ENCODE peak calls at places on chromosomes 1 and 21, in six cellular contexts. One of them, this sample, is unnamed.

GRCh38 chr21:14753069-14753465 is 207.0 kb upstream of the SAMSN1 start:
- DNase-seq in upper lobe of left lung: no peak
- DNase-seq in NB4: no peak
- DNase-seq in right lobe of liver: no peak
- DNase-seq in uterus: no peak
- DNase-seq in stomach: no peak
- DNase-seq in this sample: no peak

GRCh38 chr1:177145102-177145779 is 19.3 kb downstream of the ASTN1 start:
- DNase-seq in upper lobe of left lung: no peak
- DNase-seq in NB4: no peak
- DNase-seq in right lobe of liver: no peak
- DNase-seq in uterus: no peak
- DNase-seq in stomach: no peak
- DNase-seq in this sample: no peak

GRCh38 chr21:41803316-41803715 is 36.5 kb upstream of the RIPK4 start:
- DNase-seq in upper lobe of left lung: no peak
- DNase-seq in NB4: no peak
- DNase-seq in right lobe of liver: no peak
- DNase-seq in uterus: no peak
- DNase-seq in stomach: no peak
- DNase-seq in this sample: no peak

GRCh38 chr1:210360852-210361477 is 32.3 kb downstream of the HHAT start:
- DNase-seq in upper lobe of left lung: no peak
- DNase-seq in NB4: peak
- DNase-seq in right lobe of liver: no peak
- DNase-seq in uterus: no peak
- DNase-seq in stomach: no peak
- DNase-seq in this sample: no peak

GRCh38 chr1:16612332-16613172 is 812 bp downstream of the NBPF1 start:
- DNase-seq in upper lobe of left lung: peak
- DNase-seq in NB4: peak
- DNase-seq in right lobe of liver: peak
- DNase-seq in uterus: peak
- DNase-seq in stomach: peak
- DNase-seq in this sample: peak

GRCh38 chr1:235101558-235102258 is 26.9 kb downstream of the TOMM20 start:
- DNase-seq in upper lobe of left lung: no peak
- DNase-seq in NB4: no peak
- DNase-seq in right lobe of liver: no peak
- DNase-seq in uterus: no peak
- DNase-seq in stomach: no peak
- DNase-seq in this sample: no peak

GRCh38 chr1:33060579-33061083 is 20.3 kb upstream of the AZIN2 start:
- DNase-seq in upper lobe of left lung: peak
- DNase-seq in NB4: peak
- DNase-seq in right lobe of liver: no peak
- DNase-seq in uterus: no peak
- DNase-seq in stomach: no peak
- DNase-seq in this sample: peak

GRCh38 chr1:5053744-5054143 is 399.3 kb downstream of the AJAP1 start:
- DNase-seq in upper lobe of left lung: no peak
- DNase-seq in NB4: no peak
- DNase-seq in right lobe of liver: no peak
- DNase-seq in uterus: no peak
- DNase-seq in stomach: no peak
- DNase-seq in this sample: no peak

GRCh38 chr1:201229771-201230635 is 39.4 kb downstream of the IGFN1 start:
- DNase-seq in upper lobe of left lung: no peak
- DNase-seq in NB4: no peak
- DNase-seq in right lobe of liver: no peak
- DNase-seq in uterus: no peak
- DNase-seq in stomach: no peak
- DNase-seq in this sample: no peak

GRCh38 chr1:55698136-55698535 is 483.0 kb upstream of the USP24 start:
- DNase-seq in upper lobe of left lung: no peak
- DNase-seq in NB4: no peak
- DNase-seq in right lobe of liver: no peak
- DNase-seq in uterus: no peak
- DNase-seq in stomach: no peak
- DNase-seq in this sample: no peak

GRCh38 chr1:1461721-1462317 is 9.7 kb upstream of the ATAD3B start:
- DNase-seq in upper lobe of left lung: no peak
- DNase-seq in NB4: no peak
- DNase-seq in right lobe of liver: no peak
- DNase-seq in uterus: no peak
- DNase-seq in stomach: no peak
- DNase-seq in this sample: no peak

GRCh38 chr1:66571789-66572188 is 37.8 kb downstream of the SGIP1 start:
- DNase-seq in upper lobe of left lung: no peak
- DNase-seq in NB4: no peak
- DNase-seq in right lobe of liver: no peak
- DNase-seq in uterus: no peak
- DNase-seq in stomach: no peak
- DNase-seq in this sample: no peak

GRCh38 chr1:198101716-198102453 is 54.9 kb upstream of the NEK7 start:
- DNase-seq in upper lobe of left lung: no peak
- DNase-seq in NB4: no peak
- DNase-seq in right lobe of liver: no peak
- DNase-seq in uterus: no peak
- DNase-seq in stomach: no peak
- DNase-seq in this sample: no peak

GRCh38 chr1:12618661-12619395 is 818 bp upstream of the DHRS3 start:
- DNase-seq in upper lobe of left lung: peak
- DNase-seq in NB4: peak
- DNase-seq in right lobe of liver: peak
- DNase-seq in uterus: peak
- DNase-seq in stomach: peak
- DNase-seq in this sample: no peak
- TF ChIP-seq POLR2A in upper lobe of left lung: peak
- TF ChIP-seq POLR2A in NB4: no peak
- TF ChIP-seq POLR2A in right lobe of liver: peak
- TF ChIP-seq POLR2A in uterus: no peak
- TF ChIP-seq POLR2A in stomach: no peak
- TF ChIP-seq POLR2A in this sample: no peak

GRCh38 chr1:169724168-169724567 is 9.7 kb downstream of the SELE start:
- DNase-seq in upper lobe of left lung: no peak
- DNase-seq in NB4: no peak
- DNase-seq in right lobe of liver: no peak
- DNase-seq in uterus: no peak
- DNase-seq in stomach: no peak
- DNase-seq in this sample: no peak
- TF ChIP-seq CTCF in upper lobe of left lung: no peak
- TF ChIP-seq CTCF in NB4: no peak
- TF ChIP-seq CTCF in right lobe of liver: no peak
- TF ChIP-seq CTCF in uterus: no peak
- TF ChIP-seq CTCF in stomach: no peak
- TF ChIP-seq CTCF in this sample: no peak

DNA sequence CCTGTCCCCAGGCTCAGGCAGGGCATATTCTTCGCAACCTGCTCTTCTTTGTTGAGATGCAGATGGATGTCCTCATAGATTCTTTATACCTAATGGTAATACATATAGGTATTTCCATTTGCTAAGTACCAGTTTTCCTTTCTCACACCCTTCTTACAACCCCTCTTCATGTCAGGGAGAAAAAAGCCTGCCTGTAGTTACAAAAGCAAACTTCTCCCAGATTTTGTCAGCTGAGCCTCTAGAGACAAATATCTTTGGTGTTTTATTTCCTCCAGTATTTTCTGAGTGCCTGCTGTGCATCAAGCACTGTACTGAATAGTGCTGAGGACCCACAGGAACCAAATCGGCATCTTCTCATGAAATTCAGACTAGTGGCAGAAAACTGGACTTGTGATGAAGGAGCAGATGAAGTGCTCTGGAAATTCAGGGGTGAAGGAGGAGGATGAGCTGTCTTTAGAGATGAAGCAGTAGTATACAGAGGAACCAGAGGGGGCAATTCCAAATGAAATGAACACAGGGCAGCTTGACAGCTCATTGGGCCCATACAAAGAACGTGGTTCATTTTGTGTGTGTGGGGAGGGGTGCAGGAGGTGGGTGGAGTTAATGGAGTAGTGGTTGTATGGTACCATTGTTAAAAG is 33.4 kb downstream of the SLC2A1 start:
- DNase-seq in upper lobe of left lung: no peak
- DNase-seq in NB4: no peak
- DNase-seq in right lobe of liver: no peak
- DNase-seq in uterus: no peak
- DNase-seq in stomach: no peak
- DNase-seq in this sample: no peak
- TF ChIP-seq POLR2A in upper lobe of left lung: no peak
- TF ChIP-seq POLR2A in NB4: no peak
- TF ChIP-seq POLR2A in right lobe of liver: no peak
- TF ChIP-seq POLR2A in uterus: no peak
- TF ChIP-seq POLR2A in stomach: no peak
- TF ChIP-seq POLR2A in this sample: no peak

GRCh38 chr1:102790997-102791396 is 317.3 kb downstream of the COL11A1 start:
- DNase-seq in upper lobe of left lung: no peak
- DNase-seq in NB4: peak
- DNase-seq in right lobe of liver: no peak
- DNase-seq in uterus: no peak
- DNase-seq in stomach: no peak
- DNase-seq in this sample: no peak
- TF ChIP-seq CTCF in upper lobe of left lung: no peak
- TF ChIP-seq CTCF in NB4: peak
- TF ChIP-seq CTCF in right lobe of liver: no peak
- TF ChIP-seq CTCF in uterus: no peak
- TF ChIP-seq CTCF in stomach: no peak
- TF ChIP-seq CTCF in this sample: no peak